ENCODE peak calls at places on chromosomes 5 and 9, in four cellular contexts. A is mammary epithelial cell, H is GM23248, N is neural progenitor cell. I is an unnamed sample.

GRCh38 chr9:29044959-29045358 is 1471.7 kb upstream of the C9orf72 start:
- DNase-seq in H (no peak), A (peak), N (no peak), I (no peak)

GRCh38 chr9:18075253-18075977 is 398.5 kb upstream of the ADAMTSL1 start:
- DNase-seq in N (no peak), A (no peak), H (no peak), I (no peak)

GRCh38 chr9:126024581-126025230 is 277.5 kb downstream of the PBX3 start:
- DNase-seq in N (no peak), A (no peak), H (no peak), I (no peak)

GRCh38 chr5:14115323-14115895 is 27.7 kb upstream of the TRIO start:
- DNase-seq in H (no peak), N (no peak), A (no peak), I (no peak)

GRCh38 chr9:3215658-3216057 is 310.1 kb downstream of the RFX3 start:
- DNase-seq in A (no peak), H (no peak), N (no peak), I (no peak)

GRCh38 chr9:68507098-68507795 is 33.4 kb downstream of the TMEM252 start:
- DNase-seq in N (peak), H (peak), A (peak), I (peak)

GRCh38 chr9:120583958-120584369 is 4.0 kb upstream of the CDK5RAP2 start:
- DNase-seq in N (no peak), A (peak), H (peak), I (peak)

GRCh38 chr5:163565931-163566608 is 60.7 kb downstream of the MAT2B start:
- DNase-seq in H (peak), A (peak), N (peak), I (peak)

GRCh38 chr5:176639981-176640380 is 7.3 kb upstream of the TSPAN17 start:
- DNase-seq in N (no peak), A (no peak), H (peak), I (no peak)

GRCh38 chr9:75235632-75236031 is 147.3 kb downstream of the OSTF1 start:
- DNase-seq in H (no peak), A (peak), N (no peak), I (peak)

GRCh38 chr5:71011194-71011792 is 13.8 kb downstream of the NAIP start:
- DNase-seq in H (no peak), N (no peak), A (no peak), I (no peak)

GRCh38 chr5:180811623-180812119 is 9.1 kb upstream of the MGAT1 start:
- DNase-seq in H (no peak), A (peak), N (no peak), I (no peak)

GRCh38 chr9:104961238-104961637 is 33.3 kb upstream of the ABCA1 start:
- DNase-seq in H (peak), N (no peak), A (peak), I (peak)

GRCh38 chr9:98842510-98842909 is 35.0 kb downstream of the GALNT12 start:
- DNase-seq in H (no peak), A (no peak), N (no peak), I (no peak)

GRCh38 chr5:157431544-157432200 is 28.3 kb upstream of the NIPAL4 start:
- DNase-seq in N (peak), H (peak), A (peak), I (peak)

GRCh38 chr9:91187965-91188344 is 173.8 kb downstream of the AUH start:
- DNase-seq in N (no peak), H (peak), A (peak), I (no peak)

GRCh38 chr5:93915142-93915553 is 173.7 kb upstream of the POU5F2 start:
- DNase-seq in H (peak), N (peak), A (peak), I (peak)

GRCh38 chr5:68282001-68282400 is 66.4 kb downstream of the PIK3R1 start:
- DNase-seq in A (no peak), H (no peak), N (no peak), I (no peak)

GRCh38 chr5:72281764-72282499 is 38.1 kb downstream of the MRPS27 start:
- DNase-seq in H (peak), N (no peak), A (no peak), I (peak)

DNA sequence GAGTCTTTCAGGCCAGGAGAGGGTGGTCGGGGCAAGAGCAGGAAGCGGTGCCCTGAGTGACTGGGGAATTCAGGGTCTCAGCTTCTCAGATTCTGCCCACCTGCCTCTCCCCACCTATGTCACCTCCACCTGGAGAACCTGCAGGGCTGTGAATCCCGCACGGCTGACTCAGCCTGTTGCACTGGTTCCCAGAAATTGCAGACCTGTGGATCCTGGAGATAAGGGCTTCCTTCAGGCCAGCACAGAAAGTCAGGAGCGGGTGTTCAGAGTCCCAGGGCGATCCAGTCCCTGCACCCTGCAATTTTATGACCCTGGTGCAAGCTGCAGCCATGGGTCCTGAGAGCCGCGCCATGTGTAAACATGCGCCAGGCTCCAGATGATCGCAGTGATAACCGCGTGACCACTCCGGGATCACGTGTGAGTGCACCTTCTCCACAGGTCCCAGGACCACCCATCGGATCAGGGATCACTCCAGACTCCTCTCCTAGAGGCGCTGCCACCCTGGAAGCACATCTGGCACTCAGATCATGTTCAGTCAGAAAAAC is 17.8 kb downstream of the IRX4 start:
- DNase-seq in H (no peak), N (no peak), A (no peak), I (no peak)
- TF ChIP-seq EZH2 in H (no peak), N (no peak), A (no peak), I (no peak)

DNA sequence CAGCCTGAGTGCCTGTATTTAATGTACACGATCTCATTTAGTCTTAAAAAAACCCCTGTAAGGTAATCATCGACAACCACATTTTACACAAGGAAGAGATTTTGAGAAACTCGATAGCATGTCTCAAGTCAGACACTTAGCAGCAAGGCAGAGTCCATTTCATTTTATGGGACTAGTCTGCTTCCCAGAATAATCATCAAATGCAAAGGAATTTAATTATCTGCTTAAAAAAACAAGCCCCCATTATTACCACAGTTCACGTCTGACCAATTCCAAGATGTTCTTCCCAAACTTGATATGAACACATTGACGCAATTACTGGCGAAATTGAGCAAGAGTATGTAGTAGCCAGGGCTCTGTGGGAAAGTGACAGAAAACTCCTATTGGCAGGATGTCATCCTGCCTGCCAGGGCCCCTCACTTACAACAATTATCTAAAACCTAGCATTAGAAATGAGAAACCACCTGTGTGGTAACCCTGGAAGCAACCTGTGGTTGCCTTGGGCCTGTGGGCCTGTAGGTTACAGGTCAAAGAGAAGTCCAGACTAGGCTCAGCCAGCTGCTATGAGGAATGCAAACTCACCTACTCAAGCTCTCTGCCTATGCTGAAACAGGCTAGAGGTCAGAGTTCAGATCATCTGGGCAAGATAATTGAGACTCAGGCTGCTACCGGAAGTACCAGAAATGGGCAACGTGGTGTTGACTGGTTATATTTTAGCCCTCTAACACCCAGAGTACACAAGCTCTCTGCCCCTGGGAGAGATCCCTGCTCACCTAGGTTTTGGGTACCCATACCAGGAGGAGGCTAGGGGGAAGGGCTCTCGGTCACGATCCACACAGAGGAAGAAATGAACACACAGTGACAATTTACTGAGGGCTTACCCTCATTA is 1.6 kb downstream of the B4GALT1 start:
- DNase-seq in H (peak), N (no peak), A (peak), I (peak)
- H3K4me3 ChIP-seq in H (peak), N (peak), A (peak), I (peak)

DNA sequence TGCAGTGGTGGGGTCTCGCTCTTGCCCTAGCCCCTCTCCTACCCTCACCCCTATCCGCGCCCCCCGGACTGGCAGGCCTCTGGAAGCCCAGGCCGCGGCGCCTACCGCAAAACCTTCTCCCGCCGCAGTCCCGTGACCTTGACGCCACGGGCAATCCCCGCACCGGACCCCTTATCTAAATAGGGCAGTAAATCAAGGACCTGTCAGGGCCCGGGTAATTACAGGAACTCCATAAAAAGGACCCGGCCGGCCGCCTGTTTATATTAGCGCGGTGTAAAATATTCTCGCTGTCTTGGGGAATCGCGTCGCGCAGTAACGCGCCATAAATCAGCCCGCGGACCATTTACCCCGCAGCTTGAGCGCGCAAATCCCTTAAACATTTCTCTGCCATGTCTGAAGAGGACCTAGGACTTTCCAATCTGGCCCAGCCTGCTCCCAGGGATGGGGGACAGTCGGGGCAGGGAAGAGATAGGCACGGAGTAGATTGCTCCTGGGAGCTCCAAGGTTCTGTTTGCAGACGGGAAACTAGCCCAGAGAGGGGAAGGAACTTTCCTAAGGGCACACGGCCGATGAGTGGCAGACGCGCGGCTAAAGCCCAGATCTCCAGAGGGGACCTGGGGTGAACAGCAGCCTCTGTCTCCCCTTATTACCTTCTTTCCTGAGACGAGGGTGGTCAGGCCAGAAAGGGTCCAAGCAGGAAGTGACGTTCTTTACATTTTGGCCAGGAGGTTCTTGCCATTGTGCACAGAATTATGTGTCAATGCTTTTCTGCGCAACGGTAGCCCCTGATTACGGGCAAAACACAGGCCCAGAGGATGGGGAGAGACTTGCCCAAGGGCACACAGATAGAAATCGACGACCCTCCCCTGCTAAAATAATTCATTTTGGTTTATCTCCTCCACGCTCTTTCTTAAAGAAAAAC is 4.8 kb upstream of the HAND1 start:
- DNase-seq in H (no peak), N (peak), A (no peak), I (peak)
- TF ChIP-seq EZH2 in H (no peak), N (peak), A (peak), I (peak)

GRCh38 chr5:133364916-133365315 is 247.4 kb downstream of the FSTL4 start:
- DNase-seq in N (no peak), H (no peak), A (no peak), I (no peak)

GRCh38 chr5:133365738-133366137 is 246.6 kb downstream of the FSTL4 start:
- DNase-seq in N (no peak), H (no peak), A (no peak), I (no peak)

GRCh38 chr5:133366438-133366837 is 245.9 kb downstream of the FSTL4 start:
- DNase-seq in H (no peak), A (peak), N (no peak), I (no peak)

GRCh38 chr5:133363807-133364587 is 248.3 kb downstream of the FSTL4 start:
- DNase-seq in N (no peak), A (no peak), H (no peak), I (no peak)

DNA sequence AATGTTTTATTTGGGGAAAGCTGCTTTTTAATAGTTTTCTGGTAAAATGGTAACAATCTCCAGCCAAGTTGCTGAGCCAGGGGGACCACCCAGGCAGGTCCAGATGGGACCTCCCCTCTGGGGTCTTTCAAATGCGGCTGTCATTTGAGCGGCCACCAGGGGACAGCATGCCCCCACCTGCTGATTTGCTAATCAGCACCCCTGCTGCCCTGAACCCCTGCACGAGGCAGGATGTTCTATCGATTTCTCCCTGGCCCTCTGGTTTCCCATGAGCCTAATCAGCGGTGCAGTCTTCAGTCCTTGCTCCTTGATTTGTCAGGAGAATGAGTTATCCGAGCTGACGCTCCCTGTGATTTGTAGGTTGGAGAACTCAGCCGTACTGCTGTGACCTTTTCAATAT is 247.0 kb downstream of the FSTL4 start:
- DNase-seq in H (no peak), A (no peak), N (peak), I (no peak)
- H3K4me3 ChIP-seq in H (no peak), A (no peak), N (no peak), I (no peak)

GRCh38 chr9:134175291-134175807 is 11.0 kb upstream of the RNU6ATAC start:
- DNase-seq in H (peak), N (peak), A (no peak), I (no peak)

GRCh38 chr9:134177186-134177585 is 12.8 kb upstream of the RNU6ATAC start:
- DNase-seq in N (no peak), A (no peak), H (no peak), I (no peak)

GRCh38 chr9:134176599-134176968 is 12.2 kb upstream of the RNU6ATAC start:
- DNase-seq in H (no peak), N (no peak), A (no peak), I (no peak)

GRCh38 chr9:134174526-134175290 is 10.3 kb upstream of the RNU6ATAC start:
- DNase-seq in N (no peak), H (no peak), A (no peak), I (no peak)

DNA sequence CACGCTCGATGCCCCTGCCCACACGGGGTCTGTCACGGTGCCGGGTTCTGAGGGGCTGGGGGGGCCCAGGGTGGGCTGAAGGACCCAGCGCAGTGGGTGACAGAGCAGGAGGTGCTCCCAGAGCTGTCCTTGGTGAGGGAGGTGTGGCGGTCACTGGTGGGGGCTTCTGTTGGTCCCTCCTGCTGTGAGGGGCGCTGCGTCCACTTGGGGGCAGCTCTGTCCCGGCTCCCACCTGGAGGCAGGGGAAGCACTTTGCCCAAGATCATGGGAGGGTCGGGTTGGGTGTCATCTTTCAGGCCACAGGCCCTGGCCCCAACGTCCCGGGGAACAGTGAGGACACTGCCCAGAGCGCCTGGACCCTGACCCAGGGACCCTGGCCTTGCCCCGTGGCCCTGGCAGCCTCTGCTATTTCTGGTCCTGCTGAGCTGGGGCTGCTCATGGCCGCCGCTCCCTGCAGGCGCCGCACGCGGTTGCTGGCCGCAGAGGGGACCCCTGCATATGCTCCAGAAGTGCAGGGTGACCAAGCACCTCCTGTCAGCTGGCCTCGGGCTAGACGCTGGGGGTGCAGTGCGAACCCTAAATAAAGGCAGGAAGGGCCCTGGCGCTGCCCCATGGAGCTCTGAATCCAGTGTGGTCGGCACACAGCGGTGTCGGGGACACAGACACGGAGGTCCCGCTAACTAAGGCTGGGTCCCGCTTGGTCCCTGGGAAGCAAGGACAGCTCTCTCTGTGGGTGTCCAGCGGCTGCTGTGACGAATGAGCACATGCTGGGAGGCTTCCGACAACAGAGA is 11.6 kb upstream of the RNU6ATAC start:
- DNase-seq in A (no peak), N (no peak), H (peak), I (no peak)
- TF ChIP-seq EZH2 in A (no peak), N (no peak), H (peak), I (no peak)

I was measured in hepatocyte.